ENCODE peak calls at places on chromosomes 13 and 19, in ten cellular contexts. B is Peyer's patch, A is HepG2, K is lower lobe of right lung, M is fibroblast of mammary gland, H is AG09309, E is kidney epithelial cell, L is GM23338, V is AG10803, Q is transverse colon. C is an unnamed sample.

GRCh38 chr13:110125157-110125556 is 181.8 kb downstream of the COL4A1 start:
- DNase-seq in E (no peak), K (no peak), Q (no peak), V (no peak), B (no peak), A (no peak), H (no peak), L (no peak), M (no peak), C (no peak)

GRCh38 chr13:35531551-35531950 is 55.1 kb upstream of the MAB21L1 start:
- DNase-seq in K (no peak), H (no peak), M (no peak), L (no peak), V (no peak), B (no peak), A (no peak), Q (no peak), E (no peak), C (no peak)

GRCh38 chr13:34886987-34887386 is 55.1 kb upstream of the NBEA start:
- DNase-seq in B (no peak), H (no peak), E (no peak), A (no peak), M (peak; percentile 5), V (no peak), L (no peak), K (no peak), Q (no peak), C (no peak)

GRCh38 chr13:27919934-27920676 is at the start of gene PDX1:
- DNase-seq in M (no peak), K (no peak), L (peak; percentile 83), A (no peak), H (no peak), B (no peak), E (no peak), Q (peak; percentile 56), V (peak; percentile 1), C (peak; percentile 74)

GRCh38 chr13:24742294-24742693 is 21.7 kb upstream of the RNF17 start:
- DNase-seq in L (peak; percentile 28), M (no peak), V (no peak), B (no peak), H (no peak), E (no peak), A (no peak), Q (no peak), K (no peak), C (no peak)

GRCh38 chr13:29509999-29510586 is 85.4 kb downstream of the SLC7A1 start:
- DNase-seq in K (no peak), B (no peak), A (no peak), H (no peak), M (peak; percentile 68), L (no peak), V (peak; percentile 34), Q (no peak), E (no peak), C (no peak)

GRCh38 chr13:20609145-20609544 is 42.2 kb downstream of the IFT88 start:
- DNase-seq in E (no peak), Q (no peak), A (no peak), V (peak; percentile 59), K (no peak), B (no peak), L (no peak), H (peak; percentile 41), M (peak; percentile 89), C (no peak)

GRCh38 chr13:54092686-54093085 is 1064.1 kb downstream of the OLFM4 start:
- DNase-seq in Q (no peak), L (peak; percentile 5), M (no peak), E (no peak), B (no peak), V (no peak), H (no peak), K (no peak), A (no peak), C (no peak)

GRCh38 chr13:106919638-106920037 is 351.7 kb upstream of the ARGLU1 start:
- DNase-seq in L (peak; percentile 26), B (no peak), K (peak; percentile 51), A (no peak), Q (no peak), E (no peak), H (no peak), M (no peak), V (no peak), C (no peak)

GRCh38 chr13:75479102-75479501 is 2.9 kb downstream of the TBC1D4 start:
- DNase-seq in Q (no peak), L (no peak), E (no peak), K (no peak), A (no peak), M (no peak), B (no peak), H (no peak), V (no peak), C (no peak)

GRCh38 chr13:75481176-75482069 is 546 bp downstream of the TBC1D4 start:
- DNase-seq in H (no peak), V (no peak), E (no peak), K (peak; percentile 58), L (peak; percentile 68), M (no peak), B (peak; percentile 74), A (no peak), Q (peak; percentile 24), C (peak; percentile 58)

GRCh38 chr13:75482070-75482819 is at the start of gene TBC1D4:
- DNase-seq in M (peak; percentile 87), E (peak; percentile 69), V (peak; percentile 91), K (peak; percentile 92), B (peak; percentile 84), H (peak; percentile 62), L (peak; percentile 96), Q (peak; percentile 87), A (peak; percentile 87), C (peak; percentile 89)

GRCh38 chr13:75482820-75483079 is 781 bp upstream of the TBC1D4 start:
- DNase-seq in B (no peak), A (no peak), K (no peak), E (no peak), Q (no peak), M (no peak), L (no peak), H (no peak), V (no peak), C (no peak)

GRCh38 chr13:75480691-75481175 is 1.2 kb downstream of the TBC1D4 start:
- DNase-seq in V (peak; percentile 55), M (peak; percentile 63), Q (peak; percentile 77), A (peak; percentile 53), E (no peak), B (peak; percentile 67), L (peak; percentile 84), H (no peak), K (peak; percentile 79), C (peak; percentile 77)
- H3K4me3 ChIP-seq in V (peak overlapping the region; percentile 77), M (peak overlapping the region; percentile 73), Q (peak overlapping the region; percentile 88), A (peak overlapping the region; percentile 94), E (peak overlapping the region; percentile 77), B (peak overlapping the region; percentile 68), L (peak overlapping the region; percentile 72), H (peak overlapping the region; percentile 76), K (peak overlapping the region; percentile 88), C (peak overlapping the region; percentile 74)

DNA sequence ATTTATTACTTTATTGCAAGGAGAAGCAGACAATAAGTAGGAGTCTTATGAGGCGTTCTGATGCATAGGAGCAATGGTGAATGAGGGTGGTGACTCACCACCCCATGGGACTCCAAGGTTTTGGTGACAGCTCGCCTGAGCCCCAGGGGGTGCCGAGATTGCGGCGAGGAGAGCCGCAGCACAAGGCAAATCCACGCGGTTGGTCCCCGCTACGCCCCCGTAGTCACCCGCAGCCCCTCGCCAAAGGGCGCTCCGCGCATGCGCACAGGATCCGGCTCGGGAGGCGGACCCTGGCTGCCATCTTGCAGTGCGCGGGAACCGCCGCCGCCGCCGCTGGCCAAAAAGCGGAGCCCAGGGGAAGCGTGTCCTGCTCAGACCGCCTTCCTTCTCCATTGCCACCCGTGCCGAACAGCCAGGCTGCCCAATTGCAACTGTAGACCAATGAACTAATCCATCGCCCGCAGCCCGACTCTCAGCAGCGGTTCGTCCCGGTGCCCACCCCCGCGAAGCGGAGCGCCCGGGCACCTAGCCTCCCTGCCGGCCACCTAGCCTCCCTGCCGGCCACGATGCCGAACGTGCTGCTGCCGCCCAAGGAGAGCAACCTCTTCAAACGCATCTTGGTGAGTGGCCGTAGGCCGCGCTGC is at the start of gene NAA16:
- DNase-seq in M (peak; percentile 87), A (peak; percentile 72), Q (peak; percentile 89), L (peak; percentile 91), H (peak; percentile 48), K (peak; percentile 93), V (peak; percentile 78), E (peak; percentile 50), B (peak; percentile 90), C (peak; percentile 92)
- TF ChIP-seq CTCF in M (no peak), A (no peak), Q (peak; percentile 27), L (no peak), H (no peak), K (no peak), V (no peak), E (no peak), B (no peak), C (no peak)

DNA sequence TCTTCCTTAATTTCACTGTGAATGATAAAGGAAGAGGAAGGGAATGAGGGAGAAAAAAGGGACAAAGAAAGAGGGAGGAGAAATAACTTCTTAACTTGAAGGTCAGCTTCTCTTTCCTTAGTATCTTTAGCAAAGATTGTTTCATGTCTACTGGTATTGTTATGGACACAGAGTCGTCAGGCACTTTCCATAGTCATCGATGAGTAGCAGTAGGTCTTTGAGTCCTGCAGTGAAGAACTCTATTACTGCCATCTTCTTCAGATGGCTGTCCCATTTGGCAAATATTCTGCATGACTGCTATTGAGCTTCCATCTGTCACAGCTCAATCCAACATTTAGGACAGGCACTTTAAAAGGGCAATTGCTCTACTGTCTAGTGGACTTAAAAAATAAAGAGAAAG is 2463.1 kb downstream of the PCDH9 start:
- DNase-seq in E (no peak), M (no peak), Q (no peak), L (no peak), A (no peak), V (no peak), B (no peak), H (no peak), K (no peak), C (no peak)
- H3K4me3 ChIP-seq in E (no peak overlapping the region), M (no peak overlapping the region), Q (no peak overlapping the region), L (no peak overlapping the region), A (no peak overlapping the region), V (no peak overlapping the region), B (no peak overlapping the region), H (no peak overlapping the region), K (no peak overlapping the region), C (no peak overlapping the region)

DNA sequence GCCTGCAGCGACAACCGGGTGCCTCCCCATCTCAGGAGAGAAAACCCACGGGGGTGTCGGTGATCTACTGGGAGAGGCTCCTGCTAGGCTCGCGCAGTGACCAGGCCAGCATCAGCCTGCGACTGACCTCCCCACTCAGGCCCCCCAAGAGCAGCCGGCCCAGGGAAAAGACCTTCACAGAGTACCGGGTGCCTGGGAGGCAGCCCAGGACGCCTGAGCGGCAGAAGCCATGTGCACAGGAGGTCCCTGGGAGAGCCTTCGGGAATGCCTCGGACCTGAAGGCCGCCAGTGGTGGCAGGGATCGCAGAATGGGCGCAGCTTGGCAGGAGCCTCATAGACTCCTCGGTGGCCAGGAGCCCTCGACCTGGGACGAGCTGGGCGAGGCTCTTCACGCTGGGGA is 3.9 kb downstream of the ZNF324B start:
- DNase-seq in L (no peak), V (no peak), M (no peak), A (no peak), K (no peak), H (no peak), E (no peak), Q (no peak), B (no peak), C (no peak)
- TF ChIP-seq CTCF in L (no peak), V (no peak), M (no peak), A (no peak), K (no peak), H (no peak), E (no peak), Q (no peak), B (no peak), C (no peak)

C was measured in mucosa of descending colon.